ENCODE peak calls at places on chromosomes 13 and 19, in seven cellular contexts. C is A549, L is HFFc6, E is epithelial cell of proximal tubule, Q is RWPE1, T is WERI-Rb-1, V is GM10248. I is an unnamed sample.

GRCh38 chr19:41426952-41427646 is at the start of gene B3GNT8:
- DNase-seq in E (no peak), T (peak; percentile 88), L (peak; percentile 14), Q (peak; percentile 88), C (no peak), V (peak; percentile 86), I (no peak)

GRCh38 chr13:63696055-63696454 is 2280.4 kb upstream of the PCDH20 start:
- DNase-seq in V (no peak), T (no peak), L (peak; percentile 4), E (no peak), C (no peak), Q (no peak), I (no peak)

GRCh38 chr19:41325947-41326706 is 16.2 kb downstream of the CCDC97 start:
- DNase-seq in E (no peak), V (peak; percentile 74), L (peak; percentile 57), T (no peak), Q (no peak), C (no peak), I (peak; percentile 89)

GRCh38 chr13:80166352-80166751 is 174.6 kb downstream of the SPRY2 start:
- DNase-seq in E (no peak), Q (no peak), C (no peak), T (no peak), V (no peak), L (no peak), I (no peak)

GRCh38 chr19:48900477-48901452 is 653 bp downstream of the NUCB1 start:
- DNase-seq in T (no peak), Q (peak; percentile 50), L (peak; percentile 26), C (peak; percentile 64), E (no peak), V (no peak), I (no peak)

GRCh38 chr19:45972081-45972943 is 1.4 kb downstream of the NOVA2 start:
- DNase-seq in T (peak; percentile 31), C (no peak), V (no peak), L (no peak), Q (no peak), E (no peak), I (no peak)

GRCh38 chr19:31533114-31533513 is 183.9 kb upstream of the TSHZ3 start:
- DNase-seq in V (no peak), C (no peak), L (no peak), T (no peak), Q (no peak), E (no peak), I (peak; percentile 17)

GRCh38 chr19:29084266-29084665 is 128.7 kb downstream of the UQCRFS1 start:
- DNase-seq in T (peak; percentile 32), L (peak; percentile 22), C (peak; percentile 57), E (no peak), V (no peak), Q (peak; percentile 6), I (no peak)

GRCh38 chr19:58085348-58085875 is 12.6 kb downstream of the ZSCAN18 start:
- DNase-seq in Q (no peak), V (no peak), L (no peak), C (no peak), T (no peak), E (no peak), I (no peak)

GRCh38 chr19:2488405-2488941 is 12.5 kb downstream of the GADD45B start:
- DNase-seq in E (no peak), T (no peak), L (no peak), C (no peak), Q (no peak), V (no peak), I (no peak)

GRCh38 chr19:2487090-2487489 is 11.2 kb downstream of the GADD45B start:
- DNase-seq in T (no peak), V (no peak), E (no peak), C (no peak), Q (no peak), L (no peak), I (no peak)

GRCh38 chr19:2490659-2491058 is 14.7 kb downstream of the GADD45B start:
- DNase-seq in L (no peak), Q (no peak), T (no peak), V (no peak), C (no peak), E (no peak), I (no peak)

GRCh38 chr19:2487780-2488330 is 11.9 kb downstream of the GADD45B start:
- DNase-seq in E (no peak), C (no peak), T (no peak), Q (no peak), L (no peak), V (no peak), I (no peak)

DNA sequence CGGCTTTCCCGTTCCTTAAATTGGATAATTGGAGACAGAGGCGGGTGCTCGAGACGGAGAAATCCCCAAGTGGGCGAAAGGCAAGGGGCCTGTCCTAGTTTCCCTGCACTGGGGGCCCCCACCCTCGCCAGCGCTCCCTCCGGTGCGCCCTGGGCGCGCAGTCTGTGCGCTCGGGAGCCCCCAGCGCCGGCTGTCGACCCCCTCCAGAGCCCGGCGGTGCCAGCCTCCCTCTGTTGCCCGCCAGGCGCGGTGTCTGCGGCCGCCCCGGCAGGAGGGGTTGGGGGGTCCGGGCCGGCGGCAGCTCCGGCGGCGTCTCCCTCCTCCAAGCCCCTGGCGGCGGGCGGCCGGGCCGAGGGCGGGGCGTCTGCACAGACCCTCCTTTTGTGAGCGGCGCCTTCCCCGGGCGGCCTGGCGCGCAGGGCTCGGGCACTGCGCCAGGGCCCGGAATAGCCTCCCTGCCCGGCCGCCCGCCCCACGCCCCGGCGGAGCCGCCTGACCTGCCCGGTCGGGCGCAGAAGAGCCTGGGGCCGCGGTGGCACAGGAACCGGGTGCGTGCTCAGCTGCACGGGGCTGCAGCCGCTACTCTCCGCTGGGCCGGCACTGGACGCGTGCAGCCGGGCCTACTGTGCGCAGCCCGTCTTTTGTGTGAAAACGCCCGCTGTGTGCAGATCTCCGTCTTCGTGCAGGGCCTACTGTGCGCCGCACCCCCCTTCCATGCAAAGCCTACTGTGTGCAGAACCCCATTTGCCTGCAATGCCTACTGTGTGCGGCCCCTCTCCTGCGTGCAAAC is 13.2 kb downstream of the GADD45B start:
- DNase-seq in C (peak; percentile 53), E (no peak), T (no peak), L (peak; percentile 21), V (peak; percentile 49), Q (no peak), I (no peak)
- TF ChIP-seq CTCF in C (no peak), E (no peak), T (no peak), L (peak; percentile 15), V (no peak), Q (no peak), I (no peak)

GRCh38 chr13:41052441-41052840 is 8.9 kb upstream of the WBP4 start:
- DNase-seq in L (no peak), C (peak; percentile 34), V (no peak), Q (no peak), T (no peak), E (no peak), I (no peak)
- TF ChIP-seq CTCF in L (no peak), C (no peak), V (no peak), Q (no peak), T (no peak), E (no peak), I (no peak)

GRCh38 chr13:101516262-101516661 is 63.8 kb downstream of the ITGBL1 start:
- DNase-seq in L (peak; percentile 19), C (no peak), V (no peak), Q (no peak), T (no peak), E (no peak), I (no peak)

GRCh38 chr13:101512650-101513049 is 60.2 kb downstream of the ITGBL1 start:
- DNase-seq in V (no peak), Q (no peak), T (no peak), L (no peak), C (no peak), E (no peak), I (no peak)

GRCh38 chr13:101514100-101514499 is 61.6 kb downstream of the ITGBL1 start:
- DNase-seq in C (no peak), V (no peak), T (no peak), L (no peak), Q (no peak), E (no peak), I (no peak)

GRCh38 chr13:101515504-101515903 is 63.0 kb downstream of the ITGBL1 start:
- DNase-seq in T (no peak), C (no peak), L (no peak), V (no peak), E (no peak), Q (no peak), I (no peak)

DNA sequence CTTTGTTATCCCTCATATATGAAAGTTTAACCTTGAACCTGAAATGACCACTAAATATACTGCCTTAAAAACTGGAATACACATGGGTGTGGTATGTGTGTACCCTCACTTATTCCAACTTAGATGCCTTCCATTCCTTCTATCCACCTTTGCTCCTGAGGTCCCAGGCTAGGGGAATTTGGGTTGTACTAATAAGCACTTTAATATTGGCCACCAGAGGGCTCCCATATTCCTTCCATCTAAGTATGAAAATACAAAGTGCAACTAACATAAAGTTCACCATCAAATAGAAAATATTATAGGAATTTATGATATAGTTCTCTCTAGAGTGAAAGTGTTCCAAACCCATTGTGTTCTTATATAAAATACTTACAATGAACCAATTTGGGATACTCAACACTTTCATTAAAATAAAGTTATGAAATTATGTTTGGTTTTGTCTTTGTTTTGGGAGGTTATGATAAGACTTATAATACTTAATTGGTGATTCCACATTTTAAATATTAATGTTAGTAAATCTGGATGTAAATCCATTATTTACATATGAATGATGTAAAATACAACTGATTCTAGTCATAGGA is 62.3 kb downstream of the ITGBL1 start:
- DNase-seq in V (peak; percentile 4), E (peak; percentile 30), C (peak; percentile 67), T (peak; percentile 54), Q (peak; percentile 42), L (peak; percentile 27), I (no peak)
- TF ChIP-seq CTCF in V (peak; percentile 53), E (peak; percentile 77), C (peak; percentile 75), T (peak; percentile 56), Q (peak; percentile 79), L (peak; percentile 94), I (peak; percentile 71)

DNA sequence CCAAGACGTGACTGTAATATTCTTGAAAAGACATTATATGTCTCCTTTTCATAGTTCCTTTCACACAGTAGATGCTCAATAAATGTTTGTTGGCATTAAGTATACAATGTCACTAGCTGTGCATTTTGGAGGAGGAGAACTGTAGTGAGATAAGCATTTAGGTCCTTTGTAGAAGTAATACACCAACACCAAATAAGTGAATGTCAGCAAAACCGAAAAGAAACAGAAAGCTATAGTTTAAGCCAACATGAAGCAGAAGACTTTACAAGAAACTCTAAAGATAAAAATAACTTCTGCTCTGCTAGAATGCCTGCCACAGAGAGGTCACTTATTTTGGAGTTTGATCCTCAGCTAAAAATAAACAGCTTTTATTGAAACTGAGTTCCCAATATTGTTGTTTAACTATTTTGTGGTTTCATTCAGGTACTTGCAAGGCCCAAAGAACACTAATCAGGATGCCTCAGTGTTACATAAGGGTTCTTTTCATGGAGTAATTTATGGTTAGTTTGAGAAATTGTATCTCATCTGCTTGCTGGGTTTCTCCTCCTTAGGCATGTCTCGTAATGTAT is 86.2 kb downstream of the STARD13 start:
- DNase-seq in L (no peak), C (no peak), T (no peak), V (no peak), E (no peak), Q (no peak), I (no peak)
- TF ChIP-seq CTCF in L (no peak), C (no peak), T (no peak), V (no peak), E (no peak), Q (no peak), I (no peak)